ENCODE peak calls at places on chromosomes 4 and X, in ten cellular contexts. J is upper lobe of right lung, H is SK-N-SH, E is HepG2, R is astrocyte, V is stomach, P is left ventricle myocardium inferior, M is psoas muscle, X is iPS DF 6.9, L is heart right ventricle. K is an unnamed sample.

GRCh38 chr4:82515705-82516104 is 46.1 kb downstream of the TMEM150C start:
- DNase-seq in J (no peak), H (no peak), E (no peak), R (peak; percentile 94), V (peak; percentile 38), P (peak; percentile 28), M (no peak), X (no peak), L (peak; percentile 74), K (no peak)

GRCh38 chr4:37758226-37758625 is 68.3 kb upstream of the PGM2 start:
- DNase-seq in J (no peak), H (no peak), E (peak; percentile 44), R (peak; percentile 48), V (no peak), P (no peak), M (no peak), X (no peak), L (peak; percentile 22), K (no peak)

GRCh38 chrX:30935985-30936384 is 46.9 kb upstream of the TAB3 start:
- DNase-seq in J (no peak), H (peak; percentile 27), E (peak; percentile 45), R (no peak), V (peak; percentile 38), P (no peak), M (no peak), X (peak; percentile 0), L (no peak), K (no peak)

GRCh38 chr4:168514249-168514852 is 17.5 kb downstream of the PALLD start:
- DNase-seq in J (no peak), H (peak; percentile 22), E (peak; percentile 5), R (no peak), V (no peak), P (no peak), M (no peak), X (no peak), L (no peak), K (peak; percentile 67)

GRCh38 chr4:173518419-173519102 is 11.5 kb downstream of the HAND2 start:
- DNase-seq in J (no peak), H (peak; percentile 64), E (no peak), R (no peak), V (no peak), P (no peak), M (no peak), X (no peak), L (no peak), K (no peak)

GRCh38 chr4:78032929-78033328 is 24.2 kb upstream of the FRAS1 start:
- DNase-seq in J (no peak), H (no peak), E (no peak), R (no peak), V (no peak), P (no peak), M (no peak), X (no peak), L (no peak), K (no peak)

GRCh38 chr4:63637270-63637669 is 772.0 kb downstream of the TECRL start:
- DNase-seq in J (no peak), H (no peak), E (no peak), R (no peak), V (no peak), P (no peak), M (no peak), X (no peak), L (no peak), K (no peak)

GRCh38 chrX:38052096-38052495 is 45.7 kb downstream of the SYTL5 start:
- DNase-seq in J (no peak), H (no peak), E (no peak), R (peak; percentile 96), V (no peak), P (no peak), M (no peak), X (no peak), L (no peak), K (peak; percentile 67)

GRCh38 chrX:86028681-86029080 is 18.7 kb downstream of the CHM start:
- DNase-seq in J (no peak), H (no peak), E (no peak), R (no peak), V (no peak), P (no peak), M (no peak), X (no peak), L (no peak), K (no peak)

GRCh38 chr4:1473718-1474117 is 67.5 kb upstream of the NKX1-1 start:
- DNase-seq in J (peak; percentile 52), H (peak; percentile 7), E (no peak), R (no peak), V (no peak), P (no peak), M (no peak), X (no peak), L (no peak), K (no peak)

GRCh38 chr4:155675709-155676429 is 9.2 kb downstream of the GUCY1A1 start:
- DNase-seq in J (no peak), H (no peak), E (no peak), R (no peak), V (no peak), P (no peak), M (no peak), X (no peak), L (no peak), K (no peak)
- H3K4me3 ChIP-seq in J (no peak overlapping the region), H (no peak overlapping the region), E (no peak overlapping the region), R (no peak overlapping the region), V (no peak overlapping the region), P (peak overlapping the region; percentile 48), M (no peak overlapping the region), X (no peak overlapping the region), L (no peak overlapping the region), K (no peak overlapping the region)

GRCh38 chr4:151553874-151554273 is 144.9 kb downstream of the FHIP1A start:
- DNase-seq in J (no peak), H (no peak), E (no peak), R (no peak), V (peak; percentile 37), P (no peak), M (no peak), X (no peak), L (no peak), K (no peak)
- H3K27ac ChIP-seq in J (no peak overlapping the region), H (no peak overlapping the region), E (no peak overlapping the region), R (no peak overlapping the region), V (no peak overlapping the region), P (no peak overlapping the region), M (no peak overlapping the region), X (no peak overlapping the region), L (no peak overlapping the region), K (no peak overlapping the region)

GRCh38 chr4:7196731-7197130 is 4.4 kb downstream of the SORCS2 start:
- DNase-seq in J (peak; percentile 16), H (no peak), E (no peak), R (no peak), V (no peak), P (no peak), M (no peak), X (no peak), L (no peak), K (no peak)
- H3K4me1 ChIP-seq in J (peaks cover 4% of the 10 kb centered on the region), H (peaks cover 12% of the 10 kb centered on the region), E (no peaks in the 10 kb centered on the region), R (peaks cover 53% of the 10 kb centered on the region), V (peaks cover 14% of the 10 kb centered on the region), P (peaks cover 25% of the 10 kb centered on the region), M (peaks cover 8% of the 10 kb centered on the region), X (peaks cover 2% of the 10 kb centered on the region), L (peaks cover 4% of the 10 kb centered on the region), K (peaks cover 12% of the 10 kb centered on the region)

GRCh38 chr4:40305329-40306193 is 29.6 kb upstream of the CHRNA9 start:
- DNase-seq in J (no peak), H (no peak), E (no peak), R (no peak), V (no peak), P (no peak), M (no peak), X (no peak), L (no peak), K (no peak)
- H3K4me3 ChIP-seq in J (no peak overlapping the region), H (no peak overlapping the region), E (no peak overlapping the region), R (no peak overlapping the region), V (no peak overlapping the region), P (no peak overlapping the region), M (no peak overlapping the region), X (no peak overlapping the region), L (no peak overlapping the region), K (no peak overlapping the region)

GRCh38 chr4:40202474-40202873 is 5.6 kb downstream of the RHOH start:
- DNase-seq in J (no peak), H (no peak), E (no peak), R (no peak), V (no peak), P (no peak), M (no peak), X (no peak), L (no peak), K (no peak)

GRCh38 chr4:40199999-40200880 is 3.4 kb downstream of the RHOH start:
- DNase-seq in J (no peak), H (no peak), E (no peak), R (peak; percentile 41), V (peak; percentile 43), P (no peak), M (no peak), X (no peak), L (no peak), K (peak; percentile 73)

GRCh38 chr4:40201898-40202297 is 5.1 kb downstream of the RHOH start:
- DNase-seq in J (no peak), H (no peak), E (no peak), R (no peak), V (no peak), P (no peak), M (no peak), X (no peak), L (no peak), K (no peak)

GRCh38 chr4:40199179-40199670 is 2.4 kb downstream of the RHOH start:
- DNase-seq in J (no peak), H (no peak), E (no peak), R (no peak), V (no peak), P (no peak), M (no peak), X (no peak), L (no peak), K (no peak)

GRCh38 chr4:40200881-40201797 is 4.3 kb downstream of the RHOH start:
- DNase-seq in J (no peak), H (peak; percentile 32), E (no peak), R (peak; percentile 29), V (no peak), P (no peak), M (no peak), X (no peak), L (no peak), K (no peak)
- H3K27ac ChIP-seq in J (peak overlapping the region; percentile 69), H (no peak overlapping the region), E (no peak overlapping the region), R (no peak overlapping the region), V (peak overlapping the region; percentile 58), P (no peak overlapping the region), M (no peak overlapping the region), X (no peak overlapping the region), L (no peak overlapping the region), K (peak overlapping the region; percentile 97)

K was measured in A673.